ENCODE peak calls at places on chromosomes 4 and X, in ten cellular contexts. Q is cardiac muscle cell, U is BJ, X is tibial nerve, D is psoas muscle, K is Peyer's patch, G is sigmoid colon, A is HL-60, S is aorta, R is AG04450. Z is an unnamed sample.
A peak's percentile ranks its signal among the peaks of the same experiment; 100 is the strongest.

GRCh38 chr4:35934370-35934981 is 309.8 kb downstream of the ARAP2 start:
- DNase-seq in G (no peak), K (no peak), D (no peak), R (no peak), X (no peak), A (no peak), U (peak; percentile 0), Q (peak; percentile 35), S (no peak), Z (peak; percentile 22)

GRCh38 chrX:105120460-105120859 is 100.0 kb downstream of the TEX13A start:
- DNase-seq in X (no peak), Q (no peak), A (no peak), S (no peak), R (no peak), K (no peak), D (no peak), G (no peak), U (peak; percentile 26), Z (no peak)

GRCh38 chr4:3765271-3766206 is 646 bp upstream of the ADRA2C start:
- DNase-seq in S (peak; percentile 80), R (no peak), Q (peak; percentile 61), K (no peak), G (no peak), A (no peak), X (no peak), U (no peak), D (peak; percentile 45), Z (no peak)

GRCh38 chr4:149050840-149051239 is 608.6 kb upstream of the NR3C2 start:
- DNase-seq in A (no peak), U (no peak), D (no peak), X (no peak), G (no peak), K (no peak), Q (no peak), S (no peak), R (no peak), Z (no peak)

GRCh38 chrX:68658530-68658929 is 11.1 kb downstream of the STARD8 start:
- DNase-seq in A (no peak), D (no peak), Q (no peak), R (no peak), U (no peak), K (no peak), X (no peak), S (no peak), G (peak; percentile 74), Z (no peak)

GRCh38 chr4:105472871-105473339 is 957 bp downstream of the PPA2 start:
- DNase-seq in X (no peak), K (no peak), G (no peak), Q (no peak), U (no peak), A (no peak), D (no peak), S (peak; percentile 46), R (no peak), Z (no peak)

GRCh38 chr4:158065176-158065575 is 107.6 kb downstream of the GASK1B start:
- DNase-seq in R (no peak), Q (no peak), S (no peak), D (no peak), X (no peak), G (no peak), K (no peak), U (no peak), A (no peak), Z (no peak)

GRCh38 chr4:73034896-73035295 is 34.6 kb downstream of the COX18 start:
- DNase-seq in D (no peak), A (no peak), S (no peak), G (no peak), K (no peak), U (no peak), Q (no peak), R (no peak), X (no peak), Z (no peak)

GRCh38 chr4:158496030-158496741 is 25.5 kb upstream of the RXFP1 start:
- DNase-seq in A (no peak), D (peak; percentile 7), G (no peak), Q (peak; percentile 20), S (peak; percentile 42), X (no peak), U (no peak), R (no peak), K (peak; percentile 50), Z (peak; percentile 4)

GRCh38 chr4:8277356-8278008 is 7.9 kb downstream of the HTRA3 start:
- DNase-seq in U (no peak), R (no peak), X (no peak), Q (no peak), G (peak; percentile 64), D (no peak), S (peak; percentile 33), A (no peak), K (no peak), Z (no peak)

GRCh38 chr4:26183017-26183416 is 137.8 kb upstream of the RBPJ start:
- DNase-seq in A (no peak), G (no peak), S (no peak), D (no peak), X (no peak), R (no peak), U (no peak), Q (no peak), K (no peak), Z (no peak)

GRCh38 chr4:16206848-16207247 is 19.4 kb downstream of the TAPT1 start:
- DNase-seq in A (no peak), R (no peak), K (no peak), D (no peak), Q (no peak), U (no peak), S (no peak), X (no peak), G (no peak), Z (no peak)

GRCh38 chrX:45758738-45759397 is 558.2 kb upstream of the DIPK2B start:
- DNase-seq in K (peak; percentile 61), G (no peak), D (no peak), S (no peak), Q (no peak), A (no peak), R (no peak), U (no peak), X (no peak), Z (no peak)

GRCh38 chr4:1153567-1154090 is 18.8 kb downstream of the SPON2 start:
- DNase-seq in U (no peak), G (no peak), D (no peak), X (no peak), R (no peak), A (no peak), S (no peak), K (no peak), Q (no peak), Z (no peak)

GRCh38 chr4:1152284-1152683 is 20.1 kb downstream of the SPON2 start:
- DNase-seq in Q (no peak), S (no peak), A (no peak), X (no peak), K (no peak), R (no peak), G (no peak), U (no peak), D (no peak), Z (no peak)

GRCh38 chr4:1154523-1155182 is 17.7 kb downstream of the SPON2 start:
- DNase-seq in Q (peak; percentile 34), X (no peak), K (no peak), G (peak; percentile 57), U (no peak), D (no peak), R (peak; percentile 15), A (no peak), S (peak; percentile 83), Z (no peak)

GRCh38 chr4:1155314-1155713 is 17.1 kb downstream of the SPON2 start:
- DNase-seq in A (no peak), G (no peak), U (no peak), X (no peak), R (no peak), Q (no peak), K (no peak), S (no peak), D (no peak), Z (no peak)

DNA sequence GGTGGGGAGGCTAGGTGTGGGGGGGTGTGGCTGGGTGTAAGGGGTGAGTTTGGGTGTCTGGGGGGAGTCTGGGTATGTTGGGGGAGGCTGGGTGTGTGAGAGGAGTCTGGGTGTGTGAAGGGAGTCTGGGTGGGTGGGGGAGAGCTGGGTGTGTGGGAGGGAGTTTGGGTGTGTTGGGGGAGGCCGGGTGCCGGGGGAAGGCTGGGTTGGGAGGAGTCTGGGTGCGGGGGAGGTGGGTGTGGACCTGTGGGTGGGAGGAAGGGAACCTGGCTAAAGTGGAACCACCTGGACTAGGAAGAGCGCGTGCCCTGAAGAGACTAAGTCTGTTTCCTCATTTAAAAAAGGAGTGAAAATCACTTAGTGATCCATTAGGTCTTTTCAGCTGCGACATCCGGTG is 18.3 kb downstream of the SPON2 start:
- DNase-seq in X (no peak), U (no peak), D (no peak), K (no peak), R (no peak), Q (no peak), A (no peak), S (no peak), G (no peak), Z (no peak)
- H3K4me3 ChIP-seq in X (no peak overlapping the region), U (no peak overlapping the region), D (no peak overlapping the region), K (no peak overlapping the region), R (no peak overlapping the region), Q (no peak overlapping the region), A (no peak overlapping the region), S (no peak overlapping the region), G (no peak overlapping the region), Z (no peak overlapping the region)

DNA sequence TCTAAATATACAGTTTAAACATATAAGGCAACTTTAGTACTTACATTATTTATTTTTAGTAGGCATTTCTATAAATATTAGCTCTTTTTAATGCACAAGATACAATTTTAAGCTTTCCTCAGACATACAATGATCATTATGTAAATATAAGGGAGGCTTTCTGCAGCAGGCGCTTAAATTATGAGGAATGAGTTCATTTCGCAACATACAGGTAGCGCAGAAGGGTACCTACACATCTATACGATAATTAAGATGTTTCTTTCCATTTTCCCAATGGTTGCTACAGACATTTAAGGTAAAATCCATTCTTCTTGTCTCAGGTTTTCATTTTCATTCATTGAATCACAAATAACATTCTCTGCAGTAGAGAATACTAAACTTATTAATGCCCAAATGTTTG is 1.2 kb downstream of the AASDH start:
- DNase-seq in G (no peak), A (no peak), D (no peak), S (no peak), K (no peak), X (no peak), R (no peak), Q (no peak), U (no peak), Z (no peak)
- H3K4me3 ChIP-seq in G (peak overlapping the region; percentile 72), A (peak overlapping the region; percentile 32), D (peak overlapping the region; percentile 76), S (no peak overlapping the region), K (peak overlapping the region; percentile 66), X (no peak overlapping the region), R (peak overlapping the region; percentile 31), Q (no peak overlapping the region), U (peak overlapping the region; percentile 11), Z (peak overlapping the region; percentile 29)

GRCh38 chr4:121155893-121156292 is 8.2 kb downstream of the TNIP3 start:
- DNase-seq in K (no peak), X (no peak), U (peak; percentile 45), D (no peak), S (no peak), Q (peak; percentile 88), R (peak; percentile 54), G (no peak), A (no peak), Z (no peak)
- H3K4me3 ChIP-seq in K (no peak overlapping the region), X (no peak overlapping the region), U (no peak overlapping the region), D (peak overlapping the region; percentile 59), S (no peak overlapping the region), Q (no peak overlapping the region), R (peak overlapping the region; percentile 59), G (no peak overlapping the region), A (no peak overlapping the region), Z (no peak overlapping the region)

GRCh38 chr4:127622621-127622922 is 10.2 kb upstream of the INTU start:
- DNase-seq in S (no peak), R (no peak), K (no peak), U (no peak), D (no peak), A (no peak), Q (no peak), G (no peak), X (no peak), Z (no peak)
- H3K4me3 ChIP-seq in S (peak overlapping the region; percentile 35), R (peak overlapping the region; percentile 73), K (peak overlapping the region; percentile 52), U (peak overlapping the region; percentile 68), D (peak overlapping the region; percentile 69), A (peak overlapping the region; percentile 25), Q (peak overlapping the region; percentile 32), G (peak overlapping the region; percentile 68), X (peak overlapping the region; percentile 90), Z (no peak overlapping the region)